ENCODE peak calls at places on chromosome 6, in nine cellular contexts. Q is neural progenitor cell; Y is DMS 273 treated with DMSO at 0.1 percent for 48 hours; A is Kasumi-1; X is esophagus muscularis mucosa; B is NCI-H460; O is MM.1S; K is naive thymus-derived CD8-positive, alpha-beta T cell; E is islet precursor cell. M is an unnamed sample.

GRCh38 chr6:157679605-157680580 is 143.2 kb upstream of the SNX9 start:
- DNase-seq in A (no peak), Y (no peak), O (no peak), B (no peak), K (no peak), E (no peak), X (no peak), Q (peak; percentile 43), M (no peak)

GRCh38 chr6:161342039-161342438 is 68.2 kb upstream of the AGPAT4 start:
- DNase-seq in E (no peak), B (no peak), Q (no peak), Y (no peak), X (no peak), O (no peak), A (no peak), K (no peak), M (no peak)

GRCh38 chr6:170292778-170293164 is 1.9 kb upstream of the DLL1 start:
- DNase-seq in Q (peak; percentile 62), A (peak; percentile 21), K (no peak), E (no peak), X (no peak), B (no peak), Y (no peak), O (no peak), M (no peak)

GRCh38 chr6:1363729-1364572 is 25.4 kb upstream of the FOXF2 start:
- DNase-seq in Y (no peak), O (no peak), E (no peak), A (peak; percentile 12), K (no peak), Q (no peak), X (no peak), B (no peak), M (no peak)

GRCh38 chr6:151475653-151476523 is 17.9 kb upstream of the CCDC170 start:
- DNase-seq in Y (peak; percentile 34), E (peak; percentile 54), O (peak; percentile 46), X (no peak), A (peak; percentile 49), K (peak; percentile 20), B (peak; percentile 26), Q (peak; percentile 70), M (peak; percentile 78)

GRCh38 chr6:40586369-40586768 is 795 bp downstream of the LRFN2 start:
- DNase-seq in E (no peak), K (no peak), B (no peak), A (no peak), X (no peak), Q (no peak), Y (no peak), O (no peak), M (no peak)

GRCh38 chr6:149864578-149865535 is 698 bp upstream of the LRP11 start:
- DNase-seq in A (peak; percentile 89), K (no peak), E (no peak), O (peak; percentile 53), X (no peak), Y (peak; percentile 65), B (no peak), Q (peak; percentile 60), M (peak; percentile 61)

GRCh38 chr6:144659202-144659731 is 374.1 kb downstream of the UTRN start:
- DNase-seq in E (peak; percentile 85), K (no peak), Q (peak; percentile 85), O (peak; percentile 43), Y (no peak), A (no peak), B (no peak), X (no peak), M (no peak)

GRCh38 chr6:100901582-100901981 is 20.5 kb upstream of the ASCC3 start:
- DNase-seq in X (no peak), E (no peak), Q (no peak), K (no peak), Y (no peak), B (no peak), O (no peak), A (no peak), M (no peak)

GRCh38 chr6:17729223-17730077 is 22.7 kb upstream of the NUP153 start:
- DNase-seq in A (no peak), Q (no peak), B (no peak), O (no peak), K (no peak), E (no peak), X (no peak), Y (no peak), M (no peak)

GRCh38 chr6:165880721-165881120 is 217.7 kb upstream of the PDE10A start:
- DNase-seq in B (no peak), O (no peak), E (no peak), K (no peak), Q (no peak), A (no peak), X (peak; percentile 39), Y (no peak), M (no peak)

GRCh38 chr6:153272201-153272980 is 141.3 kb upstream of the RGS17 start:
- DNase-seq in O (no peak), Q (no peak), X (no peak), A (no peak), B (no peak), K (no peak), E (no peak), Y (no peak), M (no peak)

GRCh38 chr6:52230685-52231084 is 13.6 kb downstream of the IL17F start:
- DNase-seq in X (no peak), E (no peak), Y (no peak), O (no peak), B (no peak), A (no peak), Q (no peak), K (no peak), M (no peak)

GRCh38 chr6:127938701-127939100 is 37.8 kb upstream of the THEMIS start:
- DNase-seq in X (no peak), A (peak; percentile 17), O (peak; percentile 36), E (no peak), K (no peak), Y (no peak), Q (no peak), B (peak; percentile 22), M (no peak)

GRCh38 chr6:167559675-167560479 is 235.0 kb downstream of the TTLL2 start:
- DNase-seq in X (peak; percentile 60), E (no peak), B (no peak), K (no peak), Y (no peak), O (no peak), Q (peak; percentile 39), A (no peak), M (no peak)

GRCh38 chr6:111591370-111591900 is 14.2 kb downstream of the TRAF3IP2 start:
- DNase-seq in O (no peak), B (peak; percentile 93), Y (peak; percentile 48), A (no peak), Q (no peak), K (no peak), X (peak; percentile 98), E (no peak), M (no peak)

GRCh38 chr6:147700436-147701209 is 192.1 kb downstream of the SAMD5 start:
- DNase-seq in A (no peak), Y (no peak), Q (no peak), K (no peak), E (no peak), O (no peak), X (no peak), B (no peak), M (no peak)

GRCh38 chr6:39430968-39431523 is 108.5 kb upstream of the KCNK16 start:
- DNase-seq in K (no peak), E (peak; percentile 97), A (no peak), Q (peak; percentile 29), O (peak; percentile 84), Y (no peak), B (no peak), X (peak; percentile 90), M (peak; percentile 70)

GRCh38 chr6:159760602-159761057 is 1.2 kb upstream of the ACAT2 start:
- DNase-seq in Y (no peak), B (no peak), K (no peak), X (no peak), Q (peak; percentile 85), O (no peak), E (peak; percentile 94), A (no peak), M (no peak)

GRCh38 chr6:125887372-125887771 is 69.2 kb upstream of the HINT3 start:
- DNase-seq in A (no peak), Y (no peak), K (no peak), B (no peak), X (no peak), O (no peak), E (no peak), Q (no peak), M (no peak)

GRCh38 chr6:118739976-118740771 is 88.8 kb upstream of the CEP85L start:
- DNase-seq in Q (no peak), B (no peak), O (no peak), E (no peak), Y (no peak), A (no peak), X (no peak), K (no peak), M (no peak)

GRCh38 chr6:48388045-48388444 is 277.0 kb upstream of the PTCHD4 start:
- DNase-seq in O (no peak), E (no peak), X (no peak), Y (no peak), B (no peak), Q (no peak), A (no peak), K (no peak), M (no peak)

GRCh38 chr6:110878751-110879539 is 4.4 kb downstream of the AMD1 start:
- DNase-seq in E (peak; percentile 60), K (no peak), X (no peak), O (peak; percentile 32), A (peak; percentile 41), Y (no peak), Q (peak; percentile 57), B (no peak), M (no peak)

GRCh38 chr6:37688088-37688850 is 9.4 kb downstream of the MDGA1 start:
- DNase-seq in X (no peak), Q (no peak), A (no peak), O (peak; percentile 56), Y (peak; percentile 96), E (no peak), K (no peak), B (no peak), M (peak; percentile 96)

GRCh38 chr6:7201732-7202541 is 94.2 kb downstream of the RREB1 start:
- DNase-seq in O (no peak), B (no peak), Q (no peak), Y (no peak), X (no peak), K (no peak), A (peak; percentile 94), E (no peak), M (no peak)

GRCh38 chr6:125363010-125363359 is 61.2 kb upstream of the HDDC2 start:
- DNase-seq in O (no peak), X (no peak), A (no peak), Q (no peak), E (no peak), B (no peak), K (no peak), Y (no peak), M (no peak)

GRCh38 chr6:18386302-18386976 is 711 bp upstream of the RNF144B start:
- DNase-seq in A (no peak), Q (peak; percentile 14), Y (no peak), B (no peak), O (no peak), K (no peak), X (no peak), E (peak; percentile 75), M (no peak)

GRCh38 chr6:131023834-131024504 is 39.1 kb downstream of the EPB41L2 start:
- DNase-seq in Y (peak; percentile 6), O (no peak), E (no peak), B (no peak), A (no peak), X (no peak), K (no peak), Q (no peak), M (no peak)

GRCh38 chr6:12012231-12012565 is at the start of gene HIVEP1:
- DNase-seq in O (peak; percentile 22), B (no peak), E (no peak), A (no peak), X (no peak), K (no peak), Q (peak; percentile 79), Y (no peak), M (no peak)

GRCh38 chr6:31075528-31075927 is 36.8 kb downstream of the C6orf15 start:
- DNase-seq in E (no peak), Q (no peak), Y (no peak), A (no peak), O (no peak), B (no peak), X (no peak), K (no peak), M (no peak)

GRCh38 chr6:42118162-42119001 is 24.0 kb downstream of the C6orf132 start:
- DNase-seq in K (no peak), B (peak; percentile 8), O (no peak), X (no peak), Y (no peak), A (no peak), Q (no peak), E (no peak), M (no peak)